ENCODE peak calls at places on chromosome 2, in six cellular contexts. E is K562, N is A549, T is GM12878, Z is HepG2, X is endothelial cell of umbilical vein. U is an unnamed sample.

GRCh38 chr2:163475815-163476214 is 260.0 kb downstream of the FIGN start:
- DNase-seq in X (no peak), Z (no peak), E (no peak), N (no peak), T (no peak), U (no peak)

GRCh38 chr2:216392018-216392562 is 19.8 kb upstream of the MARCHF4 start:
- DNase-seq in Z (no peak), E (no peak), T (no peak), X (no peak), N (no peak), U (no peak)

GRCh38 chr2:181892795-181893435 is 1.4 kb downstream of the ITPRID2 start:
- DNase-seq in N (peak; percentile 22), X (peak; percentile 86), Z (peak; percentile 69), T (no peak), E (no peak), U (no peak)

GRCh38 chr2:221612800-221613199 is 40.7 kb upstream of the EPHA4 start:
- DNase-seq in X (no peak), E (no peak), T (no peak), Z (no peak), N (no peak), U (no peak)

GRCh38 chr2:182542501-182543258 is 115.8 kb upstream of the PDE1A start:
- DNase-seq in E (no peak), X (peak; percentile 78), T (no peak), N (no peak), Z (no peak), U (no peak)

GRCh38 chr2:240991378-240992263 is 6.8 kb upstream of the SNED1 start:
- DNase-seq in N (peak; percentile 49), Z (peak; percentile 58), T (no peak), X (peak; percentile 98), E (no peak), U (peak; percentile 88)

GRCh38 chr2:175293776-175294175 is 112.3 kb upstream of the ATP5MC3 start:
- DNase-seq in X (peak; percentile 19), N (no peak), T (no peak), Z (no peak), E (no peak), U (no peak)

GRCh38 chr2:58081000-58081399 is 34.4 kb downstream of the VRK2 start:
- DNase-seq in N (no peak), Z (peak; percentile 15), T (no peak), E (no peak), X (no peak), U (no peak)

GRCh38 chr2:127407091-127407490 is 11.1 kb upstream of the PROC start:
- DNase-seq in T (no peak), E (no peak), Z (no peak), N (no peak), X (no peak), U (no peak)

GRCh38 chr2:101995019-101995418 is 3.3 kb downstream of the IL1R2 start:
- DNase-seq in T (no peak), E (no peak), N (no peak), X (no peak), Z (no peak), U (no peak)

GRCh38 chr2:12110074-12110473 is 363.6 kb downstream of the LPIN1 start:
- DNase-seq in E (no peak), Z (no peak), T (no peak), N (no peak), X (no peak), U (no peak)

GRCh38 chr2:233124449-233125080 is 64.4 kb downstream of the INPP5D start:
- DNase-seq in Z (no peak), E (no peak), N (no peak), X (no peak), T (peak; percentile 46), U (peak; percentile 97)

GRCh38 chr2:24017711-24018110 is 7.8 kb downstream of the MFSD2B start:
- DNase-seq in N (no peak), X (no peak), E (no peak), Z (no peak), T (no peak), U (no peak)

GRCh38 chr2:17538844-17539554 is 1.5 kb upstream of the VSNL1 start:
- DNase-seq in X (peak; percentile 31), N (no peak), Z (peak; percentile 83), T (no peak), E (peak; percentile 52), U (no peak)

GRCh38 chr2:183195397-183195796 is 71.2 kb downstream of the NUP35 start:
- DNase-seq in X (no peak), E (no peak), N (no peak), T (no peak), Z (no peak), U (no peak)

GRCh38 chr2:20491739-20492531 is 45.1 kb downstream of the RHOB start:
- DNase-seq in Z (peak; percentile 64), T (no peak), X (no peak), E (peak; percentile 41), N (no peak), U (peak; percentile 57)

GRCh38 chr2:46268196-46268595 is 29.0 kb upstream of the EPAS1 start:
- DNase-seq in E (no peak), Z (no peak), T (peak; percentile 21), N (no peak), X (peak; percentile 68), U (peak; percentile 59)

GRCh38 chr2:23801396-23801795 is 125.5 kb downstream of the ATAD2B start:
- DNase-seq in T (no peak), Z (no peak), X (no peak), N (no peak), E (no peak), U (peak; percentile 27)

GRCh38 chr2:221330436-221330835 is 241.7 kb downstream of the EPHA4 start:
- DNase-seq in N (no peak), X (no peak), T (no peak), E (no peak), Z (no peak), U (no peak)

GRCh38 chr2:162063281-162063680 is 10.7 kb downstream of the DPP4 start:
- DNase-seq in X (no peak), N (no peak), E (no peak), T (no peak), Z (no peak), U (no peak)

GRCh38 chr2:17628349-17629261 is 88.1 kb downstream of the VSNL1 start:
- DNase-seq in N (no peak), Z (no peak), E (no peak), X (no peak), T (no peak), U (no peak)

GRCh38 chr2:227870710-227871374 is 589 bp upstream of the DAW1 start:
- DNase-seq in E (no peak), Z (no peak), T (no peak), X (peak; percentile 79), N (peak; percentile 59), U (no peak)

GRCh38 chr2:60555066-60555793 is 1.8 kb upstream of the BCL11A start:
- DNase-seq in E (peak; percentile 34), N (peak; percentile 46), Z (peak; percentile 52), T (no peak), X (peak; percentile 71), U (peak; percentile 93)

GRCh38 chr2:101464841-101465240 is 10.1 kb downstream of the RFX8 start:
- DNase-seq in X (peak; percentile 62), E (no peak), N (no peak), Z (no peak), T (no peak), U (no peak)

GRCh38 chr2:226427538-226428307 is 371.9 kb downstream of the IRS1 start:
- DNase-seq in X (no peak), Z (peak; percentile 20), E (no peak), N (peak; percentile 17), T (no peak), U (peak; percentile 70)

GRCh38 chr2:239339241-239339640 is 61.6 kb downstream of the HDAC4 start:
- DNase-seq in N (no peak), E (no peak), X (no peak), Z (no peak), T (no peak), U (no peak)

GRCh38 chr2:203533696-203534471 is 1.2 kb downstream of the RAPH1 start:
- DNase-seq in T (no peak), N (peak; percentile 15), Z (no peak), X (peak; percentile 61), E (no peak), U (peak; percentile 49)

GRCh38 chr2:173599821-173600354 is 245.2 kb downstream of the CDCA7 start:
- DNase-seq in E (no peak), T (no peak), Z (no peak), N (no peak), X (no peak), U (no peak)

GRCh38 chr2:207256476-207257207 is 90.9 kb upstream of the KLF7 start:
- DNase-seq in Z (no peak), T (no peak), E (no peak), X (no peak), N (no peak), U (peak; percentile 41)

DNA sequence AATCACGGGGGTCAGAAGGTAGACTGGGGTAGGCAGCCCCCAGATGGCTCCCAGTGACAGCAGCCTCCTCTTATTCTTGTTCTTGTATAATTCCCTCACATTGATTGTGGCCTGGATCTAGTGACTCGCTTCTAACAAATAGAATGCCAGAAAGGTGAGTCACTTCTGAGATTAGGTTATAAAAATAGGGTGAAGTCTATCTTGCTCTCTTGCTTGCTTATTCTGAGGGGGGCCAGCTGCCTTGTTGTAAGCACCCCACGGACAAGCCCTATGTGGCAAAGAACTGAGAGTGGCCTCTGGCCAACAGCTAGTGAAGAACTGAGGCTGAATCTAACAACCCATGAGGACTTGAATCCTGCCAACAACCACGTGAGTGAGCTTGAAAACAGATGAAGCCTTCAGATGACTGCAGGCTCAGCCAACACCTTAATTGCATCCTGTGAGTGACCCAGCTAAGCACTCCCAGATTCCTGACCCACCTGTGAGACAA is 15.6 kb upstream of the RMND5A start:
- DNase-seq in X (peak; percentile 77), T (no peak), Z (peak; percentile 70), N (peak; percentile 69), E (no peak), U (no peak)
- TF ChIP-seq POLR2A in X (no peak), T (no peak), Z (no peak), N (no peak), E (no peak), U (no peak)

GRCh38 chr2:146634256-146635068 is 1210.4 kb upstream of the ACVR2A start:
- DNase-seq in N (peak; percentile 13), E (no peak), T (no peak), Z (no peak), X (no peak), U (no peak)

GRCh38 chr2:146633159-146633558 is 1211.7 kb upstream of the ACVR2A start:
- DNase-seq in X (no peak), N (no peak), E (no peak), T (no peak), Z (no peak), U (no peak)

DNA sequence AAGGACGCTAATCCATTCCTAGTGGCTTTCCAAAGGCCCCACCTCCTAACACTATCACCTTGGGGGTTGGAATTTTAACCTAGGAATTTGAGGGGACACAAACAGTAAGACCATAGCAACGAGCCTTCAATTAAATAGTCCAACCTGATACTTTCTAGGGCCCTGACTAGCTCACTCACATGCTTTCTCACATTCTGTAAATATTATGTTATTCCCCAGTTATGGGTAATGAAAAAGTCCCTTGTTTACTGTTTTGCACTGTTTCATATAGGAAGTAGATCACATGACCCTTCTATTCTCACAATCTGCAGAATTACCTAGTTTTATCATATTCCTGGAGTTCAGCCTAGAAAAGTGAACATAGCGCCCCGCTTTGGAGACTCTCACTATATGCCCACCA is 1212.1 kb upstream of the ACVR2A start:
- DNase-seq in T (no peak), Z (no peak), X (no peak), N (no peak), E (no peak), U (no peak)
- TF ChIP-seq MYC in T (no peak), Z (no peak), X (no peak), N (no peak), E (no peak), U (no peak)

GRCh38 chr2:40489678-40489960 is 37.7 kb upstream of the SLC8A1 start:
- DNase-seq in X (no peak), T (no peak), N (no peak), Z (no peak), E (no peak), U (no peak)
- H3K4me3 ChIP-seq in X (no peak overlapping the region), T (no peak overlapping the region), N (peak overlapping the region; percentile 21), Z (peak overlapping the region; percentile 51), E (no peak overlapping the region), U (peak overlapping the region; percentile 61)

GRCh38 chr2:170883683-170884082 is 45.4 kb upstream of the GORASP2 start:
- DNase-seq in E (no peak), T (no peak), X (no peak), Z (no peak), N (no peak), U (no peak)
- TF ChIP-seq POLR2A in E (no peak), T (no peak), X (no peak), Z (no peak), N (no peak), U (no peak)